ENCODE peak calls at places on chromosomes 12 and 14, in six cellular contexts. One of them, this sample, is unnamed. For H3K9me3 and H3K4me1, the result is how much of the 10 kb centered on the place peaks cover.

GRCh38 chr12:56601503-56601902 is 28.6 kb downstream of the BAZ2A start:
- DNase-seq in GM23248: peak
- DNase-seq in naive thymus-derived CD4-positive, alpha-beta T cell: peak
- DNase-seq in lower lobe of right lung: no peak
- DNase-seq in right atrium auricular region: no peak
- DNase-seq in heart right ventricle: peak
- DNase-seq in this sample: no peak

GRCh38 chr14:103136388-103137271 is 13.4 kb downstream of the TNFAIP2 start:
- DNase-seq in GM23248: peak
- DNase-seq in naive thymus-derived CD4-positive, alpha-beta T cell: no peak
- DNase-seq in lower lobe of right lung: peak
- DNase-seq in right atrium auricular region: no peak
- DNase-seq in heart right ventricle: no peak
- DNase-seq in this sample: peak

GRCh38 chr12:41051909-41052308 is 136.2 kb upstream of the PDZRN4 start:
- DNase-seq in GM23248: no peak
- DNase-seq in naive thymus-derived CD4-positive, alpha-beta T cell: no peak
- DNase-seq in lower lobe of right lung: no peak
- DNase-seq in right atrium auricular region: no peak
- DNase-seq in heart right ventricle: no peak
- DNase-seq in this sample: no peak

GRCh38 chr14:39734306-39734705 is 302.1 kb upstream of the FBXO33 start:
- DNase-seq in GM23248: no peak
- DNase-seq in naive thymus-derived CD4-positive, alpha-beta T cell: no peak
- DNase-seq in lower lobe of right lung: no peak
- DNase-seq in right atrium auricular region: no peak
- DNase-seq in heart right ventricle: no peak
- DNase-seq in this sample: no peak

GRCh38 chr12:132523576-132524331 is 33.8 kb downstream of the FBRSL1 start:
- DNase-seq in GM23248: peak
- DNase-seq in naive thymus-derived CD4-positive, alpha-beta T cell: peak
- DNase-seq in lower lobe of right lung: peak
- DNase-seq in right atrium auricular region: no peak
- DNase-seq in heart right ventricle: peak
- DNase-seq in this sample: peak

GRCh38 chr12:22266101-22266500 is 68.4 kb downstream of the ST8SIA1 start:
- DNase-seq in GM23248: no peak
- DNase-seq in naive thymus-derived CD4-positive, alpha-beta T cell: no peak
- DNase-seq in lower lobe of right lung: no peak
- DNase-seq in right atrium auricular region: no peak
- DNase-seq in heart right ventricle: no peak
- DNase-seq in this sample: no peak

GRCh38 chr12:104358353-104359003 is 54.9 kb downstream of the EID3 start:
- DNase-seq in GM23248: peak
- DNase-seq in naive thymus-derived CD4-positive, alpha-beta T cell: peak
- DNase-seq in lower lobe of right lung: peak
- DNase-seq in right atrium auricular region: no peak
- DNase-seq in heart right ventricle: peak
- DNase-seq in this sample: no peak

GRCh38 chr12:93819048-93819491 is 141.9 kb downstream of the CRADD start:
- DNase-seq in GM23248: peak
- DNase-seq in naive thymus-derived CD4-positive, alpha-beta T cell: no peak
- DNase-seq in lower lobe of right lung: no peak
- DNase-seq in right atrium auricular region: peak
- DNase-seq in heart right ventricle: peak
- DNase-seq in this sample: peak

GRCh38 chr12:28933864-28934527 is 215.1 kb upstream of the FAR2 start:
- DNase-seq in GM23248: peak
- DNase-seq in naive thymus-derived CD4-positive, alpha-beta T cell: no peak
- DNase-seq in lower lobe of right lung: no peak
- DNase-seq in right atrium auricular region: no peak
- DNase-seq in heart right ventricle: no peak
- DNase-seq in this sample: no peak

GRCh38 chr14:74019743-74020142 is 594 bp downstream of the BBOF1 start:
- DNase-seq in GM23248: peak
- DNase-seq in naive thymus-derived CD4-positive, alpha-beta T cell: no peak
- DNase-seq in lower lobe of right lung: no peak
- DNase-seq in right atrium auricular region: no peak
- DNase-seq in heart right ventricle: peak
- DNase-seq in this sample: no peak

GRCh38 chr12:20350495-20350894 is 17.8 kb upstream of the PDE3A start:
- DNase-seq in GM23248: peak
- DNase-seq in naive thymus-derived CD4-positive, alpha-beta T cell: no peak
- DNase-seq in lower lobe of right lung: no peak
- DNase-seq in right atrium auricular region: no peak
- DNase-seq in heart right ventricle: no peak
- DNase-seq in this sample: peak

GRCh38 chr14:53462931-53463778 is 310.0 kb upstream of the DDHD1 start:
- DNase-seq in GM23248: no peak
- DNase-seq in naive thymus-derived CD4-positive, alpha-beta T cell: no peak
- DNase-seq in lower lobe of right lung: peak
- DNase-seq in right atrium auricular region: no peak
- DNase-seq in heart right ventricle: no peak
- DNase-seq in this sample: no peak

GRCh38 chr12:57046947-57047890 is 2.7 kb downstream of the MYO1A start:
- DNase-seq in GM23248: no peak
- DNase-seq in naive thymus-derived CD4-positive, alpha-beta T cell: peak
- DNase-seq in lower lobe of right lung: no peak
- DNase-seq in right atrium auricular region: no peak
- DNase-seq in heart right ventricle: no peak
- DNase-seq in this sample: no peak

GRCh38 chr12:14308516-14308915 is 57.0 kb upstream of the ATF7IP start:
- DNase-seq in GM23248: no peak
- DNase-seq in naive thymus-derived CD4-positive, alpha-beta T cell: no peak
- DNase-seq in lower lobe of right lung: no peak
- DNase-seq in right atrium auricular region: no peak
- DNase-seq in heart right ventricle: no peak
- DNase-seq in this sample: no peak

GRCh38 chr14:104359301-104359968 is 220.1 kb upstream of the C14orf180 start:
- DNase-seq in GM23248: no peak
- DNase-seq in naive thymus-derived CD4-positive, alpha-beta T cell: no peak
- DNase-seq in lower lobe of right lung: peak
- DNase-seq in right atrium auricular region: no peak
- DNase-seq in heart right ventricle: no peak
- DNase-seq in this sample: no peak

GRCh38 chr12:630656-631632 is 32.3 kb downstream of the NINJ2 start:
- DNase-seq in GM23248: no peak
- DNase-seq in naive thymus-derived CD4-positive, alpha-beta T cell: no peak
- DNase-seq in lower lobe of right lung: peak
- DNase-seq in right atrium auricular region: no peak
- DNase-seq in heart right ventricle: peak
- DNase-seq in this sample: no peak

GRCh38 chr14:38992067-38992835 is 110.8 kb downstream of the SEC23A start:
- DNase-seq in GM23248: no peak
- DNase-seq in naive thymus-derived CD4-positive, alpha-beta T cell: no peak
- DNase-seq in lower lobe of right lung: no peak
- DNase-seq in right atrium auricular region: no peak
- DNase-seq in heart right ventricle: peak
- DNase-seq in this sample: peak

GRCh38 chr12:44748950-44749468 is 127.1 kb downstream of the NELL2 start:
- DNase-seq in GM23248: no peak
- DNase-seq in naive thymus-derived CD4-positive, alpha-beta T cell: no peak
- DNase-seq in lower lobe of right lung: no peak
- DNase-seq in right atrium auricular region: no peak
- DNase-seq in heart right ventricle: no peak
- DNase-seq in this sample: no peak

GRCh38 chr12:124396544-124397398 is 101.9 kb downstream of the RFLNA start:
- DNase-seq in GM23248: no peak
- DNase-seq in naive thymus-derived CD4-positive, alpha-beta T cell: no peak
- DNase-seq in lower lobe of right lung: no peak
- DNase-seq in right atrium auricular region: peak
- DNase-seq in heart right ventricle: peak
- DNase-seq in this sample: no peak

GRCh38 chr12:3353621-3354020 is 137.4 kb upstream of the PRMT8 start:
- DNase-seq in GM23248: no peak
- DNase-seq in naive thymus-derived CD4-positive, alpha-beta T cell: no peak
- DNase-seq in lower lobe of right lung: no peak
- DNase-seq in right atrium auricular region: no peak
- DNase-seq in heart right ventricle: no peak
- DNase-seq in this sample: no peak

GRCh38 chr12:68468036-68468435 is 135.9 kb upstream of the MDM1 start:
- DNase-seq in GM23248: peak
- DNase-seq in naive thymus-derived CD4-positive, alpha-beta T cell: no peak
- DNase-seq in lower lobe of right lung: no peak
- DNase-seq in right atrium auricular region: no peak
- DNase-seq in heart right ventricle: no peak
- DNase-seq in this sample: no peak

GRCh38 chr14:42571991-42572390 is 965.3 kb downstream of the LRFN5 start:
- DNase-seq in GM23248: no peak
- DNase-seq in naive thymus-derived CD4-positive, alpha-beta T cell: no peak
- DNase-seq in lower lobe of right lung: no peak
- DNase-seq in right atrium auricular region: no peak
- DNase-seq in heart right ventricle: no peak
- DNase-seq in this sample: no peak

GRCh38 chr12:83826112-83826511 is 1086.5 kb downstream of the SLC6A15 start:
- DNase-seq in GM23248: peak
- DNase-seq in naive thymus-derived CD4-positive, alpha-beta T cell: no peak
- DNase-seq in lower lobe of right lung: no peak
- DNase-seq in right atrium auricular region: no peak
- DNase-seq in heart right ventricle: no peak
- DNase-seq in this sample: no peak

GRCh38 chr14:69287096-69287991 is 27.4 kb downstream of the GALNT16 start:
- DNase-seq in GM23248: peak
- DNase-seq in naive thymus-derived CD4-positive, alpha-beta T cell: no peak
- DNase-seq in lower lobe of right lung: no peak
- DNase-seq in right atrium auricular region: peak
- DNase-seq in heart right ventricle: no peak
- DNase-seq in this sample: no peak

GRCh38 chr12:57475271-57476161 is 4.2 kb downstream of the ARHGAP9 start:
- DNase-seq in GM23248: peak
- DNase-seq in naive thymus-derived CD4-positive, alpha-beta T cell: no peak
- DNase-seq in lower lobe of right lung: no peak
- DNase-seq in right atrium auricular region: no peak
- DNase-seq in heart right ventricle: no peak
- DNase-seq in this sample: peak

GRCh38 chr12:110896559-110896958 is 23.8 kb downstream of the MYL2 start:
- DNase-seq in GM23248: no peak
- DNase-seq in naive thymus-derived CD4-positive, alpha-beta T cell: no peak
- DNase-seq in lower lobe of right lung: no peak
- DNase-seq in right atrium auricular region: no peak
- DNase-seq in heart right ventricle: no peak
- DNase-seq in this sample: no peak

GRCh38 chr14:45185110-45185814 is 49.5 kb downstream of the FANCM start:
- DNase-seq in GM23248: peak
- DNase-seq in naive thymus-derived CD4-positive, alpha-beta T cell: no peak
- DNase-seq in lower lobe of right lung: no peak
- DNase-seq in right atrium auricular region: no peak
- DNase-seq in heart right ventricle: no peak
- DNase-seq in this sample: no peak

GRCh38 chr14:22848391-22849164 is 12.2 kb downstream of the MMP14 start:
- DNase-seq in GM23248: peak
- DNase-seq in naive thymus-derived CD4-positive, alpha-beta T cell: no peak
- DNase-seq in lower lobe of right lung: peak
- DNase-seq in right atrium auricular region: peak
- DNase-seq in heart right ventricle: peak
- DNase-seq in this sample: no peak

GRCh38 chr12:65568517-65568916 is 255.8 kb upstream of the HMGA2 start:
- DNase-seq in GM23248: no peak
- DNase-seq in naive thymus-derived CD4-positive, alpha-beta T cell: no peak
- DNase-seq in lower lobe of right lung: no peak
- DNase-seq in right atrium auricular region: no peak
- DNase-seq in heart right ventricle: no peak
- DNase-seq in this sample: peak

GRCh38 chr14:94009767-94010166 is 12.7 kb downstream of the CCDC197 start:
- DNase-seq in GM23248: peak
- DNase-seq in naive thymus-derived CD4-positive, alpha-beta T cell: no peak
- DNase-seq in lower lobe of right lung: no peak
- DNase-seq in right atrium auricular region: no peak
- DNase-seq in heart right ventricle: no peak
- DNase-seq in this sample: no peak

GRCh38 chr12:50913224-50913623 is 39.1 kb upstream of the HIGD1C start:
- DNase-seq in GM23248: no peak
- DNase-seq in naive thymus-derived CD4-positive, alpha-beta T cell: no peak
- DNase-seq in lower lobe of right lung: no peak
- DNase-seq in right atrium auricular region: no peak
- DNase-seq in heart right ventricle: no peak
- DNase-seq in this sample: no peak

GRCh38 chr12:50914872-50915484 is 37.4 kb upstream of the HIGD1C start:
- DNase-seq in GM23248: no peak
- DNase-seq in naive thymus-derived CD4-positive, alpha-beta T cell: no peak
- DNase-seq in lower lobe of right lung: no peak
- DNase-seq in right atrium auricular region: no peak
- DNase-seq in heart right ventricle: no peak
- DNase-seq in this sample: no peak

GRCh38 chr12:50918584-50919316 is 33.6 kb upstream of the HIGD1C start:
- DNase-seq in GM23248: no peak
- DNase-seq in naive thymus-derived CD4-positive, alpha-beta T cell: no peak
- DNase-seq in lower lobe of right lung: no peak
- DNase-seq in right atrium auricular region: no peak
- DNase-seq in heart right ventricle: no peak
- DNase-seq in this sample: no peak

GRCh38 chr12:50916292-50916691 is 36.1 kb upstream of the HIGD1C start:
- DNase-seq in GM23248: no peak
- DNase-seq in naive thymus-derived CD4-positive, alpha-beta T cell: no peak
- DNase-seq in lower lobe of right lung: no peak
- DNase-seq in right atrium auricular region: no peak
- DNase-seq in heart right ventricle: no peak
- DNase-seq in this sample: no peak
- H3K9me3 ChIP-seq in GM23248: under half
- H3K9me3 ChIP-seq in naive thymus-derived CD4-positive, alpha-beta T cell: under half
- H3K9me3 ChIP-seq in lower lobe of right lung: under half
- H3K9me3 ChIP-seq in right atrium auricular region: under half
- H3K9me3 ChIP-seq in heart right ventricle: under half
- H3K9me3 ChIP-seq in this sample: under half

GRCh38 chr12:27541031-27541719 is 17.2 kb downstream of the PPFIBP1 start:
- DNase-seq in GM23248: no peak
- DNase-seq in naive thymus-derived CD4-positive, alpha-beta T cell: no peak
- DNase-seq in lower lobe of right lung: no peak
- DNase-seq in right atrium auricular region: no peak
- DNase-seq in heart right ventricle: no peak
- DNase-seq in this sample: no peak
- H3K4me1 ChIP-seq in GM23248: half or more
- H3K4me1 ChIP-seq in naive thymus-derived CD4-positive, alpha-beta T cell: under half
- H3K4me1 ChIP-seq in lower lobe of right lung: under half
- H3K4me1 ChIP-seq in right atrium auricular region: half or more
- H3K4me1 ChIP-seq in heart right ventricle: half or more
- H3K4me1 ChIP-seq in this sample: under half

GRCh38 chr12:130850418-130851021 is 11.5 kb upstream of the STX2 start:
- DNase-seq in GM23248: no peak
- DNase-seq in naive thymus-derived CD4-positive, alpha-beta T cell: no peak
- DNase-seq in lower lobe of right lung: no peak
- DNase-seq in right atrium auricular region: no peak
- DNase-seq in heart right ventricle: no peak
- DNase-seq in this sample: no peak
- H3K27ac ChIP-seq in GM23248: no peak
- H3K27ac ChIP-seq in naive thymus-derived CD4-positive, alpha-beta T cell: no peak
- H3K27ac ChIP-seq in lower lobe of right lung: no peak
- H3K27ac ChIP-seq in right atrium auricular region: no peak
- H3K27ac ChIP-seq in heart right ventricle: no peak
- H3K27ac ChIP-seq in this sample: no peak

DNA sequence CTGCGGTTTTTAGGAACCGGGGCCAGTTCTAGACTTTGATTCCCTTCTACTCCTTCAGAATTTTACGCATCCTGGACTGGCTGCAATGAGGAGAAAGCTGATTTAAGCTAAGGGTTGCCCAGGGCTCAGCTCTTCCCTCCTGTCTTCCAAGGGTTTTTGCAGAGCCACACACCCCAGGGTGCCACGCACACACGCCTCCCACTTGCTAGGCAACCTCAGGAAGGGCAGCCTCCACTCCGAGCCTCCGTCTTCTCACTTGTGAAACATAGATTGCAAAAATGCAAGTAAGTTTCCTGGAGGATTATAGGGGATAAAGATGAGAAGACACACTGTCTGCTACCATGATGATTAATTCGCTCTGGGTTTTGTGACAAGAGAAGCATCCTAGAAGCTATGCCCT is 31.7 kb downstream of the NOS1 start:
- DNase-seq in GM23248: no peak
- DNase-seq in naive thymus-derived CD4-positive, alpha-beta T cell: no peak
- DNase-seq in lower lobe of right lung: no peak
- DNase-seq in right atrium auricular region: no peak
- DNase-seq in heart right ventricle: no peak
- DNase-seq in this sample: no peak
- H3K9me3 ChIP-seq in GM23248: under half
- H3K9me3 ChIP-seq in naive thymus-derived CD4-positive, alpha-beta T cell: under half
- H3K9me3 ChIP-seq in lower lobe of right lung: under half
- H3K9me3 ChIP-seq in right atrium auricular region: under half
- H3K9me3 ChIP-seq in heart right ventricle: under half
- H3K9me3 ChIP-seq in this sample: under half

This sample was measured in SJSA1.